ENCODE peak calls at places on chromosomes 11 and 22, in eight cellular contexts. E is A549, L is PC-9, R is body of pancreas, C is transverse colon, P is heart left ventricle, H is fibroblast of lung, V is H9. N is an unnamed sample.

GRCh38 chr11:47711816-47712215 is 3.4 kb downstream of the AGBL2 start:
- DNase-seq in H (peak; percentile 61), P (no peak), R (no peak), L (no peak), E (no peak), C (no peak), V (no peak), N (no peak)

GRCh38 chr22:32760815-32761214 is 40.7 kb upstream of the TIMP3 start:
- DNase-seq in H (no peak), R (no peak), V (no peak), E (no peak), P (peak; percentile 45), L (no peak), C (peak; percentile 13), N (no peak)

GRCh38 chr11:118415051-118415738 is 13.8 kb downstream of the ATP5MG start:
- DNase-seq in C (no peak), L (no peak), P (no peak), R (no peak), E (no peak), V (no peak), H (no peak), N (no peak)

GRCh38 chr11:8871283-8871775 is 39.7 kb upstream of the AKIP1 start:
- DNase-seq in E (peak; percentile 72), H (peak; percentile 96), L (peak; percentile 20), V (no peak), P (peak; percentile 86), R (peak; percentile 74), C (peak; percentile 57), N (no peak)

GRCh38 chr11:116960916-116961315 is 123.5 kb upstream of the APOA1 start:
- DNase-seq in P (no peak), C (no peak), V (no peak), E (no peak), H (peak; percentile 72), R (peak; percentile 32), L (peak; percentile 33), N (no peak)

GRCh38 chr11:2555376-2555775 is 110.6 kb downstream of the KCNQ1 start:
- DNase-seq in C (peak; percentile 1), P (no peak), R (no peak), E (no peak), V (no peak), L (no peak), H (no peak), N (peak; percentile 1)

GRCh38 chr11:112440518-112440917 is 179.9 kb upstream of the PLET1 start:
- DNase-seq in R (no peak), H (no peak), C (no peak), P (no peak), V (peak; percentile 64), E (no peak), L (no peak), N (no peak)

GRCh38 chr11:118652681-118653181 is 26.7 kb downstream of the TREH start:
- DNase-seq in P (no peak), R (no peak), E (no peak), V (no peak), C (no peak), H (no peak), L (no peak), N (no peak)

GRCh38 chr11:101326141-101326540 is 196.5 kb upstream of the PGR start:
- DNase-seq in E (no peak), R (no peak), P (no peak), H (no peak), L (no peak), V (no peak), C (no peak), N (no peak)

GRCh38 chr22:25759825-25760231 is 17.8 kb downstream of the MYO18B start:
- DNase-seq in E (peak; percentile 39), V (no peak), R (peak; percentile 37), C (no peak), H (peak; percentile 95), L (peak; percentile 66), P (no peak), N (no peak)

GRCh38 chr22:37999236-37999635 is 14.9 kb upstream of the SOX10 start:
- DNase-seq in C (no peak), P (no peak), V (no peak), H (no peak), R (no peak), E (no peak), L (peak; percentile 78), N (no peak)

GRCh38 chr22:37970864-37971263 is 13.5 kb downstream of the SOX10 start:
- DNase-seq in V (no peak), E (no peak), R (no peak), P (no peak), L (no peak), C (no peak), H (no peak), N (no peak)

GRCh38 chr11:74465291-74465708 is 2.0 kb downstream of the KCNE3 start:
- DNase-seq in E (no peak), V (no peak), R (peak; percentile 16), C (peak; percentile 73), H (no peak), L (peak; percentile 55), P (no peak), N (no peak)

GRCh38 chr11:111942826-111943225 is 5.7 kb downstream of the DIXDC1 start:
- DNase-seq in R (no peak), V (no peak), P (no peak), E (no peak), L (no peak), H (peak; percentile 81), C (no peak), N (no peak)

GRCh38 chr22:33492210-33492651 is 428.0 kb downstream of the LARGE1 start:
- DNase-seq in E (no peak), L (no peak), H (no peak), P (no peak), V (no peak), R (peak; percentile 26), C (no peak), N (no peak)

GRCh38 chr22:36756746-36757607 is 18.9 kb downstream of the IFT27 start:
- DNase-seq in P (no peak), L (no peak), C (no peak), H (no peak), V (peak; percentile 25), E (no peak), R (peak; percentile 19), N (no peak)

GRCh38 chr11:103420593-103420992 is 311.4 kb downstream of the DYNC2H1 start:
- DNase-seq in H (no peak), V (no peak), L (no peak), C (no peak), R (no peak), P (no peak), E (no peak), N (no peak)

GRCh38 chr11:62223095-62223494 is 14.6 kb downstream of the SCGB2A1 start:
- DNase-seq in R (no peak), E (no peak), L (no peak), P (no peak), C (no peak), V (no peak), H (no peak), N (no peak)

GRCh38 chr11:74272276-74272675 is 39.2 kb downstream of the P4HA3 start:
- DNase-seq in L (no peak), H (no peak), C (no peak), P (no peak), R (no peak), E (no peak), V (no peak), N (no peak)

DNA sequence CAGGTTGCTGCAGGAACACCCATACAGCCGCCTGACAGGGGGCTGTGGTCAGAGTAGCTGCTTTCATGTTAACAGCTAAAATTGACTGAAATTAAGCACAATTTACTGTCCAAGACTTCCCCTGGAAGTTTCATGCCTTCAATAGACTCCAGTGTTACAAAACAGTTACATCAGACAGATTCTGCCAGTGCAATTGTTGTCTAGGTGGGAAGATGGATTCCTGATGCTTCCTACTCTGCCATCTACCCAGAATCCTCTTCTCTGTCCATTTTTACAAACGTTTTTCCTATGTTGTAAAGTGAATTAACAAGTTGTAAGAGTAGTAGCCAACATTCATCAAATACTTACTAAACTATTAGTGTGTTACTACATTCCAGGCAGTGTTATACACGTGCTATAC is 5.2 kb upstream of the TSKU start:
- DNase-seq in C (no peak), L (no peak), R (no peak), P (no peak), V (no peak), E (no peak), H (peak; percentile 44), N (no peak)
- H3K9me3 ChIP-seq in C (peaks cover 17% of the 10 kb centered on the region), L (peaks cover 31% of the 10 kb centered on the region), R (no peaks in the 10 kb centered on the region), P (no peaks in the 10 kb centered on the region), V (peaks cover 5% of the 10 kb centered on the region), E (peaks cover 56% of the 10 kb centered on the region), H (no peaks in the 10 kb centered on the region), N (peaks cover 8% of the 10 kb centered on the region)

GRCh38 chr11:132158091-132158490 is 787.7 kb downstream of the NTM start:
- DNase-seq in H (peak; percentile 18), C (no peak), L (peak; percentile 0), E (no peak), R (peak; percentile 8), P (no peak), V (peak; percentile 71), N (no peak)
- H3K9me3 ChIP-seq in H (no peaks in the 10 kb centered on the region), C (no peaks in the 10 kb centered on the region), L (no peaks in the 10 kb centered on the region), E (no peaks in the 10 kb centered on the region), R (no peaks in the 10 kb centered on the region), P (no peaks in the 10 kb centered on the region), V (no peaks in the 10 kb centered on the region), N (no peaks in the 10 kb centered on the region)

GRCh38 chr22:47232197-47232596 is 469.7 kb downstream of the TBC1D22A start:
- DNase-seq in R (no peak), H (no peak), E (no peak), V (no peak), C (no peak), L (no peak), P (no peak), N (no peak)
- H3K9me3 ChIP-seq in R (no peaks in the 10 kb centered on the region), H (no peaks in the 10 kb centered on the region), E (no peaks in the 10 kb centered on the region), V (peaks cover 76% of the 10 kb centered on the region), C (no peaks in the 10 kb centered on the region), L (no peaks in the 10 kb centered on the region), P (no peaks in the 10 kb centered on the region), N (peaks cover 4% of the 10 kb centered on the region)

DNA sequence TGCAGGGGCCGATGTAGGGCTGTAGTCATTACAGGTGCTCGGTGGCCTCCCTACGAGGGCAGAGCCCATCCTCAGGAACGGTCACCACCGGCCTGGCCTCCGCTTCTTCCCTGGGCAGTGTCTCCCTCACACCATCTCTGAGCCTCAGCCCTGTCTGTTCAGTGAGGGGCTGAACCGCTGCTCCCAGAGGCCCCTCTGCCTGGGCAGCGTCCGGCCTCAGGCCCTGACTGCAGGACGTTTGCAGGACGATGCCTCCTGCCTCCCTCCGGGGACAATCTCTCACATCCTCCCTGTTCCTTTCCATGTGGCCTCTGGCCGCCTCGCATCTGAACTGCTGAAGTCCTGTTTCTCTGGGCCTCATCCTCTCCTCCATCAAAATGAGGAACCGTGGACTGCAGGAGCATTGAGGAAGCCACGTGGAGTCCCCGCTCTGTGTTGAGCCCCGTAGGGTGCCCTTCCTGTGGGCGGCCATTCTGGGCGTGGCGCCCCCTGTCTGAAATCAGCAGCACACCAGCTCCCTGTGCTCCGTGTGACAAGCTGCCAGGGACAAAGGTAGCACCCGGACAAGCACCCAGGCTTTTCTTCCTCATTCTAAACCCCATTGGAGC is 933.5 kb downstream of the BRD1 start:
- DNase-seq in V (peak; percentile 53), R (no peak), C (no peak), H (no peak), L (no peak), P (peak; percentile 7), E (peak; percentile 5), N (no peak)
- H3K9me3 ChIP-seq in V (no peaks in the 10 kb centered on the region), R (no peaks in the 10 kb centered on the region), C (no peaks in the 10 kb centered on the region), H (no peaks in the 10 kb centered on the region), L (no peaks in the 10 kb centered on the region), P (no peaks in the 10 kb centered on the region), E (no peaks in the 10 kb centered on the region), N (no peaks in the 10 kb centered on the region)

GRCh38 chr11:59403546-59403945 is 22.7 kb downstream of the OR5A2 start:
- DNase-seq in P (no peak), E (no peak), H (no peak), R (no peak), C (no peak), V (no peak), L (no peak), N (no peak)
- H3K9me3 ChIP-seq in P (no peaks in the 10 kb centered on the region), E (no peaks in the 10 kb centered on the region), H (no peaks in the 10 kb centered on the region), R (no peaks in the 10 kb centered on the region), C (no peaks in the 10 kb centered on the region), V (peaks cover 30% of the 10 kb centered on the region), L (peaks cover 16% of the 10 kb centered on the region), N (peaks cover 6% of the 10 kb centered on the region)